ENCODE peak calls at places on chromosomes 6 and 20, in nine cellular contexts. One of them, this sample, is unnamed.

GRCh38 chr6:159890201-159890600 is 587 bp upstream of the MAS1 start:
- DNase-seq in sigmoid colon: no peak
- DNase-seq in stomach: no peak
- DNase-seq in HepG2: no peak
- DNase-seq in transverse colon: no peak
- DNase-seq in suprapubic skin: peak
- DNase-seq in HCT116: no peak
- DNase-seq in K562: no peak
- DNase-seq in breast epithelium: no peak
- DNase-seq in this sample: no peak

GRCh38 chr6:116379764-116380163 is 9.0 kb downstream of the DSE start:
- DNase-seq in K562: no peak
- DNase-seq in suprapubic skin: no peak
- DNase-seq in sigmoid colon: no peak
- DNase-seq in transverse colon: no peak
- DNase-seq in HCT116: no peak
- DNase-seq in stomach: no peak
- DNase-seq in breast epithelium: no peak
- DNase-seq in HepG2: no peak
- DNase-seq in this sample: no peak

GRCh38 chr6:12637960-12638641 is 78.5 kb upstream of the PHACTR1 start:
- DNase-seq in HCT116: peak
- DNase-seq in suprapubic skin: no peak
- DNase-seq in transverse colon: peak
- DNase-seq in HepG2: peak
- DNase-seq in breast epithelium: no peak
- DNase-seq in K562: peak
- DNase-seq in stomach: peak
- DNase-seq in sigmoid colon: no peak
- DNase-seq in this sample: no peak

GRCh38 chr6:109165392-109165964 is 70.2 kb downstream of the CEP57L1 start:
- DNase-seq in transverse colon: peak
- DNase-seq in breast epithelium: peak
- DNase-seq in HCT116: no peak
- DNase-seq in HepG2: peak
- DNase-seq in suprapubic skin: no peak
- DNase-seq in stomach: no peak
- DNase-seq in K562: no peak
- DNase-seq in sigmoid colon: peak
- DNase-seq in this sample: no peak

GRCh38 chr6:125791151-125791819 is 525 bp downstream of the NCOA7 start:
- DNase-seq in breast epithelium: peak
- DNase-seq in K562: peak
- DNase-seq in sigmoid colon: no peak
- DNase-seq in HepG2: peak
- DNase-seq in stomach: peak
- DNase-seq in HCT116: no peak
- DNase-seq in transverse colon: peak
- DNase-seq in suprapubic skin: no peak
- DNase-seq in this sample: no peak

GRCh38 chr20:36271639-36272546 is 34.2 kb upstream of the DLGAP4 start:
- DNase-seq in transverse colon: no peak
- DNase-seq in sigmoid colon: peak
- DNase-seq in HepG2: no peak
- DNase-seq in breast epithelium: no peak
- DNase-seq in HCT116: no peak
- DNase-seq in K562: no peak
- DNase-seq in suprapubic skin: no peak
- DNase-seq in stomach: no peak
- DNase-seq in this sample: no peak

GRCh38 chr6:144416244-144416643 is 131.1 kb downstream of the UTRN start:
- DNase-seq in HCT116: no peak
- DNase-seq in breast epithelium: no peak
- DNase-seq in stomach: no peak
- DNase-seq in K562: no peak
- DNase-seq in sigmoid colon: no peak
- DNase-seq in HepG2: no peak
- DNase-seq in transverse colon: no peak
- DNase-seq in suprapubic skin: no peak
- DNase-seq in this sample: no peak

GRCh38 chr20:50413088-50413500 is 97.1 kb upstream of the PTPN1 start:
- DNase-seq in HepG2: peak
- DNase-seq in transverse colon: no peak
- DNase-seq in breast epithelium: no peak
- DNase-seq in K562: no peak
- DNase-seq in sigmoid colon: no peak
- DNase-seq in stomach: no peak
- DNase-seq in HCT116: no peak
- DNase-seq in suprapubic skin: no peak
- DNase-seq in this sample: no peak

GRCh38 chr6:20404641-20405032 is 3.0 kb downstream of the E2F3 start:
- DNase-seq in sigmoid colon: no peak
- DNase-seq in breast epithelium: no peak
- DNase-seq in suprapubic skin: no peak
- DNase-seq in HepG2: peak
- DNase-seq in HCT116: peak
- DNase-seq in transverse colon: peak
- DNase-seq in stomach: no peak
- DNase-seq in K562: peak
- DNase-seq in this sample: no peak

GRCh38 chr6:136401749-136402148 is 112.1 kb upstream of the BCLAF1 start:
- DNase-seq in sigmoid colon: no peak
- DNase-seq in HepG2: no peak
- DNase-seq in breast epithelium: no peak
- DNase-seq in HCT116: peak
- DNase-seq in suprapubic skin: no peak
- DNase-seq in stomach: no peak
- DNase-seq in K562: no peak
- DNase-seq in transverse colon: no peak
- DNase-seq in this sample: no peak

GRCh38 chr6:6810727-6811126 is 222.2 kb downstream of the LY86 start:
- DNase-seq in suprapubic skin: no peak
- DNase-seq in breast epithelium: no peak
- DNase-seq in stomach: no peak
- DNase-seq in HCT116: no peak
- DNase-seq in K562: no peak
- DNase-seq in sigmoid colon: no peak
- DNase-seq in transverse colon: peak
- DNase-seq in HepG2: no peak
- DNase-seq in this sample: no peak

GRCh38 chr6:135686784-135687301 is 164.7 kb upstream of the PDE7B start:
- DNase-seq in sigmoid colon: no peak
- DNase-seq in transverse colon: no peak
- DNase-seq in HCT116: no peak
- DNase-seq in breast epithelium: no peak
- DNase-seq in HepG2: no peak
- DNase-seq in stomach: no peak
- DNase-seq in K562: no peak
- DNase-seq in suprapubic skin: no peak
- DNase-seq in this sample: no peak

GRCh38 chr6:3061501-3061941 is 6.8 kb upstream of the RIPK1 start:
- DNase-seq in suprapubic skin: no peak
- DNase-seq in breast epithelium: no peak
- DNase-seq in stomach: no peak
- DNase-seq in K562: peak
- DNase-seq in transverse colon: no peak
- DNase-seq in HepG2: no peak
- DNase-seq in sigmoid colon: no peak
- DNase-seq in HCT116: no peak
- DNase-seq in this sample: no peak

DNA sequence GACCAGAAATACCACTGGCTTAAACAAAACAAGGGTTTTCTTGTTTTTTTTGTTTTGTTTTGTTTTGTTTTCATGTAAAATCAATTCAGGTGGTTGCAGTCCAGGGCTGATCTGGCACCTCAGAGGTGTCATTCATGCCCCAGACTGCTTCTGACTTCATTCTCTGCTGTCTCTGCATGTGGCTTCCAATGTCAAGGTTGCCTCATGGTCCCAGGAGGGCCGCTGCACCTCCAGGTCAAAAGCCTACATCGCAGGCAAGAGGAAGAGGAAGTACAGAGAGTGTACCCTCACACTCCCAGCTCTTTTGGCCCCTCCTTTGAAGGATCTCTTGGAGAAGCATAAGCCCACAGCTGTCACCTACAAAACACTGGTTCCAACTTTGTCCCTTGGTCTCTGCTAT is 1.4 kb upstream of the BTN3A1 start:
- DNase-seq in sigmoid colon: no peak
- DNase-seq in stomach: no peak
- DNase-seq in HCT116: no peak
- DNase-seq in transverse colon: no peak
- DNase-seq in K562: no peak
- DNase-seq in HepG2: no peak
- DNase-seq in suprapubic skin: no peak
- DNase-seq in breast epithelium: no peak
- DNase-seq in this sample: no peak
- TF ChIP-seq POLR2AphosphoS5 in sigmoid colon: no peak
- TF ChIP-seq POLR2AphosphoS5 in stomach: no peak
- TF ChIP-seq POLR2AphosphoS5 in HCT116: no peak
- TF ChIP-seq POLR2AphosphoS5 in transverse colon: no peak
- TF ChIP-seq POLR2AphosphoS5 in K562: no peak
- TF ChIP-seq POLR2AphosphoS5 in HepG2: no peak
- TF ChIP-seq POLR2AphosphoS5 in suprapubic skin: no peak
- TF ChIP-seq POLR2AphosphoS5 in breast epithelium: no peak
- TF ChIP-seq POLR2AphosphoS5 in this sample: no peak

DNA sequence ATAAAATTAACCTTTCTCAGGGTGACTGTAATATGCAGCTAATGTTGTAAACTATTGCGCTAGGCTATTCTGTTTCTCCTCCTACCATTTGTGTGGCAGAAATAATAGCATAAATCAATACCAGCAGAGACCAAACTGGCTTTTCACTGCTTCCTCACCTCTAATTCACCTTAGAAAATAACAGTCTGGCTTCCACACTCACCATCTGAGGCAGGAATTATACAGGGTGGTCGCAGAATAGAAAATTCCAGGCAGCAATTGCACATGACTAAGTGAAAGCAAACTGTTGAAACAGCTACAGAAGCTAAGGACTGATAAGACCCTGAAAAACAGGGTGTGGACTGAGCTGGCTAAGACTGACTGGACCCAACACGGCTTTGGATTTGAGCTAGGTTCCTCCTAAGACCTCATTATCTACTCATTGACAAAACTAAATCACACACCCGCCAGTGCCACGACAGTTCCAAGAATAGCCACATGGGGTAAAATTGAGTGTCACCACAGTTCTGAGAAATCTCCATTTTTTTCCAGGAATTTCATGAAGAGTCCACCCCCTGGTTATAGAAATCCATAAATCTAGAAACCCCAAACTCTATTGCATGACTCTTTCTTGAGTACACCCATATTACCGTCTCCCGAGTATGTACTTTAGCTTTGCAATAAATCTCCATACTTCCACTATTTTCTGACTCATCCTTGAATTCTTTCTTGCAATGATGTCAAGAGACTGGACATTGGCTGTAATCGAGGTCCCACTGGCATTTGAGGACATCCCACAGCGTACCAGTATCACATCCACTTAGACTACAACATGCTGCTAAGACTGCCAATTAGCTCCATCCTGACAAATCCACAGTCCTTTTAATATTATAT is 60.9 kb upstream of the KCNQ5 start:
- DNase-seq in stomach: no peak
- DNase-seq in K562: peak
- DNase-seq in suprapubic skin: no peak
- DNase-seq in breast epithelium: no peak
- DNase-seq in sigmoid colon: no peak
- DNase-seq in HepG2: no peak
- DNase-seq in HCT116: no peak
- DNase-seq in transverse colon: no peak
- DNase-seq in this sample: no peak
- H3K4me3 ChIP-seq in stomach: no peak
- H3K4me3 ChIP-seq in K562: peak
- H3K4me3 ChIP-seq in suprapubic skin: no peak
- H3K4me3 ChIP-seq in breast epithelium: no peak
- H3K4me3 ChIP-seq in sigmoid colon: no peak
- H3K4me3 ChIP-seq in HepG2: no peak
- H3K4me3 ChIP-seq in HCT116: no peak
- H3K4me3 ChIP-seq in transverse colon: no peak
- H3K4me3 ChIP-seq in this sample: no peak

GRCh38 chr20:49247792-49248191 is 28.6 kb downstream of the DDX27 start:
- DNase-seq in HCT116: no peak
- DNase-seq in K562: no peak
- DNase-seq in breast epithelium: no peak
- DNase-seq in transverse colon: no peak
- DNase-seq in stomach: no peak
- DNase-seq in sigmoid colon: no peak
- DNase-seq in HepG2: no peak
- DNase-seq in suprapubic skin: no peak
- DNase-seq in this sample: no peak
- TF ChIP-seq POLR2A in HCT116: no peak
- TF ChIP-seq POLR2A in K562: no peak
- TF ChIP-seq POLR2A in breast epithelium: no peak
- TF ChIP-seq POLR2A in transverse colon: no peak
- TF ChIP-seq POLR2A in stomach: no peak
- TF ChIP-seq POLR2A in sigmoid colon: no peak
- TF ChIP-seq POLR2A in HepG2: no peak
- TF ChIP-seq POLR2A in suprapubic skin: no peak
- TF ChIP-seq POLR2A in this sample: no peak

DNA sequence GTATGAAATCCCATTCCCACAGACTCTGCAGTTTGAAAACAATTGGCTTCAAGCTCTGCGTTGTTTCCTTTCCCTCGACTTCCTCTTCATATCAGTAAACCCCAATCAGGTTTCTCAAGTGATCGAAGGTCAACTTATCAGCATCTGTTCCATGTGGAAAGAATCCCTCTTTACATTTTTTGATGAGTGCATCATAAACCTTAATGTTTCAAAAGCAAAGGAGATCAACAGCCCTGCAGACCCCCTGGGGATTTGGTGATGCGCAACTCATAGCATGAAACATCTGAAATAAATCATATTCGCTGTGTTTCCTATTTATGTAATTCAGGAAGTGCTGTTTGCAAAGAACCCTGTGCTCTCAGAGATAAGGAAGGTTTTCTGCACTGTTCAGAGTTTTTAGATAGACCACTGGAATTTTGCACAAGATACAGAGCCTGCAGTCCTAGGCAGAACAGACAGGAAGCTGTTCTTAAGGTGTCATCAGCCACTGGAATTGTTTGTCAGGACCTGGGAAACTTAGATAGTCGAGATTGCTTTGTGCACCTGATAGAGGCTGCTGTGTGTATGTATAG is 216.0 kb downstream of the HIVEP2 start:
- DNase-seq in K562: no peak
- DNase-seq in HCT116: no peak
- DNase-seq in breast epithelium: no peak
- DNase-seq in stomach: no peak
- DNase-seq in suprapubic skin: no peak
- DNase-seq in transverse colon: no peak
- DNase-seq in HepG2: no peak
- DNase-seq in sigmoid colon: no peak
- DNase-seq in this sample: no peak
- TF ChIP-seq POLR2AphosphoS5 in K562: no peak
- TF ChIP-seq POLR2AphosphoS5 in HCT116: no peak
- TF ChIP-seq POLR2AphosphoS5 in breast epithelium: no peak
- TF ChIP-seq POLR2AphosphoS5 in stomach: no peak
- TF ChIP-seq POLR2AphosphoS5 in suprapubic skin: no peak
- TF ChIP-seq POLR2AphosphoS5 in transverse colon: no peak
- TF ChIP-seq POLR2AphosphoS5 in HepG2: no peak
- TF ChIP-seq POLR2AphosphoS5 in sigmoid colon: no peak
- TF ChIP-seq POLR2AphosphoS5 in this sample: no peak

This sample was measured in esophagus muscularis mucosa.